ENCODE peak calls at places on chromosomes 1 and 21, in nine cellular contexts. One of them, this sample, is unnamed.

GRCh38 chr21:42570841-42571387 is 57.3 kb downstream of the SLC37A1 start:
- DNase-seq in GM20000: no peak
- DNase-seq in NT2/D1: no peak
- DNase-seq in left ventricle myocardium inferior: no peak
- DNase-seq in AG08396: no peak
- DNase-seq in astrocyte: no peak
- DNase-seq in cardiac fibroblast: no peak
- DNase-seq in stimulated activated CD8-positive, alpha-beta memory T cell treated with anti-CD3 and anti-CD28 coated beads, Interleukin-15, amount 100 ng/mL, for 4 hours: no peak
- DNase-seq in T-helper 9 cell: no peak
- DNase-seq in this sample: no peak

GRCh38 chr1:55081188-55081904 is 42.0 kb downstream of the PCSK9 start:
- DNase-seq in NT2/D1: peak
- DNase-seq in stimulated activated CD8-positive, alpha-beta memory T cell treated with anti-CD3 and anti-CD28 coated beads, Interleukin-15, amount 100 ng/mL, for 4 hours: no peak
- DNase-seq in AG08396: peak
- DNase-seq in astrocyte: peak
- DNase-seq in left ventricle myocardium inferior: no peak
- DNase-seq in T-helper 9 cell: no peak
- DNase-seq in GM20000: no peak
- DNase-seq in cardiac fibroblast: peak
- DNase-seq in this sample: no peak

GRCh38 chr1:2397007-2397679 is 5.5 kb downstream of the RER1 start:
- DNase-seq in AG08396: no peak
- DNase-seq in T-helper 9 cell: no peak
- DNase-seq in left ventricle myocardium inferior: no peak
- DNase-seq in cardiac fibroblast: no peak
- DNase-seq in GM20000: no peak
- DNase-seq in astrocyte: no peak
- DNase-seq in stimulated activated CD8-positive, alpha-beta memory T cell treated with anti-CD3 and anti-CD28 coated beads, Interleukin-15, amount 100 ng/mL, for 4 hours: no peak
- DNase-seq in NT2/D1: no peak
- DNase-seq in this sample: no peak

GRCh38 chr1:24914226-24915069 is 15.6 kb downstream of the RUNX3 start:
- DNase-seq in cardiac fibroblast: no peak
- DNase-seq in stimulated activated CD8-positive, alpha-beta memory T cell treated with anti-CD3 and anti-CD28 coated beads, Interleukin-15, amount 100 ng/mL, for 4 hours: no peak
- DNase-seq in T-helper 9 cell: no peak
- DNase-seq in left ventricle myocardium inferior: no peak
- DNase-seq in NT2/D1: no peak
- DNase-seq in AG08396: peak
- DNase-seq in GM20000: no peak
- DNase-seq in astrocyte: peak
- DNase-seq in this sample: no peak

GRCh38 chr1:12052008-12052573 is 11.0 kb upstream of the TNFRSF8 start:
- DNase-seq in astrocyte: peak
- DNase-seq in left ventricle myocardium inferior: peak
- DNase-seq in stimulated activated CD8-positive, alpha-beta memory T cell treated with anti-CD3 and anti-CD28 coated beads, Interleukin-15, amount 100 ng/mL, for 4 hours: no peak
- DNase-seq in GM20000: peak
- DNase-seq in cardiac fibroblast: peak
- DNase-seq in AG08396: peak
- DNase-seq in T-helper 9 cell: no peak
- DNase-seq in NT2/D1: no peak
- DNase-seq in this sample: peak

GRCh38 chr1:54327386-54328116 is 78.6 kb downstream of the SSBP3 start:
- DNase-seq in GM20000: no peak
- DNase-seq in AG08396: no peak
- DNase-seq in stimulated activated CD8-positive, alpha-beta memory T cell treated with anti-CD3 and anti-CD28 coated beads, Interleukin-15, amount 100 ng/mL, for 4 hours: no peak
- DNase-seq in astrocyte: no peak
- DNase-seq in NT2/D1: no peak
- DNase-seq in left ventricle myocardium inferior: no peak
- DNase-seq in cardiac fibroblast: no peak
- DNase-seq in T-helper 9 cell: no peak
- DNase-seq in this sample: no peak

GRCh38 chr1:28078262-28078661 is 10.1 kb downstream of the EYA3 start:
- DNase-seq in stimulated activated CD8-positive, alpha-beta memory T cell treated with anti-CD3 and anti-CD28 coated beads, Interleukin-15, amount 100 ng/mL, for 4 hours: no peak
- DNase-seq in AG08396: no peak
- DNase-seq in cardiac fibroblast: no peak
- DNase-seq in NT2/D1: no peak
- DNase-seq in GM20000: no peak
- DNase-seq in astrocyte: no peak
- DNase-seq in left ventricle myocardium inferior: no peak
- DNase-seq in T-helper 9 cell: no peak
- DNase-seq in this sample: no peak

GRCh38 chr1:32870615-32871363 is at the start of gene FNDC5:
- DNase-seq in AG08396: peak
- DNase-seq in cardiac fibroblast: peak
- DNase-seq in GM20000: peak
- DNase-seq in astrocyte: no peak
- DNase-seq in stimulated activated CD8-positive, alpha-beta memory T cell treated with anti-CD3 and anti-CD28 coated beads, Interleukin-15, amount 100 ng/mL, for 4 hours: no peak
- DNase-seq in left ventricle myocardium inferior: peak
- DNase-seq in NT2/D1: peak
- DNase-seq in T-helper 9 cell: no peak
- DNase-seq in this sample: no peak

GRCh38 chr1:160494620-160495019 is 28.4 kb downstream of the SLAMF6 start:
- DNase-seq in T-helper 9 cell: no peak
- DNase-seq in NT2/D1: no peak
- DNase-seq in GM20000: no peak
- DNase-seq in cardiac fibroblast: peak
- DNase-seq in AG08396: no peak
- DNase-seq in left ventricle myocardium inferior: no peak
- DNase-seq in astrocyte: no peak
- DNase-seq in stimulated activated CD8-positive, alpha-beta memory T cell treated with anti-CD3 and anti-CD28 coated beads, Interleukin-15, amount 100 ng/mL, for 4 hours: no peak
- DNase-seq in this sample: no peak

GRCh38 chr21:28317177-28317950 is 675.3 kb downstream of the LTN1 start:
- DNase-seq in AG08396: no peak
- DNase-seq in cardiac fibroblast: no peak
- DNase-seq in T-helper 9 cell: no peak
- DNase-seq in astrocyte: no peak
- DNase-seq in GM20000: no peak
- DNase-seq in NT2/D1: no peak
- DNase-seq in left ventricle myocardium inferior: no peak
- DNase-seq in stimulated activated CD8-positive, alpha-beta memory T cell treated with anti-CD3 and anti-CD28 coated beads, Interleukin-15, amount 100 ng/mL, for 4 hours: no peak
- DNase-seq in this sample: no peak

GRCh38 chr1:21900766-21901472 is 36.2 kb downstream of the HSPG2 start:
- DNase-seq in astrocyte: no peak
- DNase-seq in GM20000: no peak
- DNase-seq in left ventricle myocardium inferior: no peak
- DNase-seq in AG08396: no peak
- DNase-seq in cardiac fibroblast: no peak
- DNase-seq in NT2/D1: no peak
- DNase-seq in T-helper 9 cell: no peak
- DNase-seq in stimulated activated CD8-positive, alpha-beta memory T cell treated with anti-CD3 and anti-CD28 coated beads, Interleukin-15, amount 100 ng/mL, for 4 hours: no peak
- DNase-seq in this sample: no peak

GRCh38 chr1:234997201-234998173 is 131.2 kb downstream of the TOMM20 start:
- DNase-seq in astrocyte: peak
- DNase-seq in NT2/D1: no peak
- DNase-seq in AG08396: peak
- DNase-seq in cardiac fibroblast: peak
- DNase-seq in GM20000: no peak
- DNase-seq in left ventricle myocardium inferior: peak
- DNase-seq in T-helper 9 cell: no peak
- DNase-seq in stimulated activated CD8-positive, alpha-beta memory T cell treated with anti-CD3 and anti-CD28 coated beads, Interleukin-15, amount 100 ng/mL, for 4 hours: no peak
- DNase-seq in this sample: peak

GRCh38 chr1:218669431-218669830 is 324.3 kb downstream of the TGFB2 start:
- DNase-seq in astrocyte: peak
- DNase-seq in T-helper 9 cell: no peak
- DNase-seq in stimulated activated CD8-positive, alpha-beta memory T cell treated with anti-CD3 and anti-CD28 coated beads, Interleukin-15, amount 100 ng/mL, for 4 hours: no peak
- DNase-seq in AG08396: no peak
- DNase-seq in cardiac fibroblast: no peak
- DNase-seq in NT2/D1: no peak
- DNase-seq in GM20000: no peak
- DNase-seq in left ventricle myocardium inferior: no peak
- DNase-seq in this sample: no peak

GRCh38 chr1:93716163-93716562 is 34.5 kb upstream of the BCAR3 start:
- DNase-seq in NT2/D1: no peak
- DNase-seq in GM20000: no peak
- DNase-seq in AG08396: no peak
- DNase-seq in astrocyte: no peak
- DNase-seq in left ventricle myocardium inferior: no peak
- DNase-seq in T-helper 9 cell: no peak
- DNase-seq in cardiac fibroblast: no peak
- DNase-seq in stimulated activated CD8-positive, alpha-beta memory T cell treated with anti-CD3 and anti-CD28 coated beads, Interleukin-15, amount 100 ng/mL, for 4 hours: no peak
- DNase-seq in this sample: no peak

GRCh38 chr1:194342484-194343262 is 1156.3 kb upstream of the B3GALT2 start:
- DNase-seq in stimulated activated CD8-positive, alpha-beta memory T cell treated with anti-CD3 and anti-CD28 coated beads, Interleukin-15, amount 100 ng/mL, for 4 hours: no peak
- DNase-seq in left ventricle myocardium inferior: no peak
- DNase-seq in cardiac fibroblast: no peak
- DNase-seq in astrocyte: no peak
- DNase-seq in AG08396: no peak
- DNase-seq in T-helper 9 cell: no peak
- DNase-seq in NT2/D1: peak
- DNase-seq in GM20000: no peak
- DNase-seq in this sample: no peak